ENCODE peak calls at places on chromosomes 16 and 17, in five cellular contexts. M is CD8-positive, alpha-beta T cell; Y is H9; J is K562; D is endodermal cell. I is an unnamed sample.

GRCh38 chr16:31386157-31386984 is 6.8 kb upstream of the ITGAD start:
- DNase-seq in Y (no peak), D (peak; percentile 69), M (no peak), J (no peak), I (peak; percentile 82)

GRCh38 chr17:12566281-12567002 is 99.2 kb upstream of the MYOCD start:
- DNase-seq in M (no peak), D (peak; percentile 70), J (no peak), Y (peak; percentile 63), I (no peak)

GRCh38 chr16:57186630-57187507 is 740 bp downstream of the RSPRY1 start:
- DNase-seq in M (no peak), Y (peak; percentile 28), J (peak; percentile 24), D (peak; percentile 71), I (peak; percentile 46)

GRCh38 chr17:32341141-32341856 is 674 bp downstream of the C17orf75 start:
- DNase-seq in M (no peak), Y (no peak), J (peak; percentile 30), D (no peak), I (peak; percentile 55)

GRCh38 chr17:13776027-13776551 is 174.4 kb upstream of the HS3ST3A1 start:
- DNase-seq in M (no peak), Y (no peak), J (no peak), D (no peak), I (no peak)

GRCh38 chr17:67359960-67360817 is 6.2 kb downstream of the PSMD12 start:
- DNase-seq in Y (no peak), M (no peak), D (peak; percentile 78), J (peak; percentile 48), I (no peak)

GRCh38 chr16:86823895-86824671 is 245.7 kb downstream of the FOXL1 start:
- DNase-seq in M (no peak), J (no peak), D (peak; percentile 54), Y (no peak), I (no peak)

GRCh38 chr16:56769674-56770073 is 39.7 kb downstream of the NUP93 start:
- DNase-seq in D (no peak), J (no peak), M (no peak), Y (no peak), I (peak; percentile 16)

GRCh38 chr17:41518789-41519449 is at the start of gene KRT15:
- DNase-seq in D (no peak), J (no peak), M (no peak), Y (no peak), I (no peak)

GRCh38 chr17:44170499-44171201 is at the start of gene ASB16:
- DNase-seq in M (no peak), J (no peak), Y (peak; percentile 72), D (peak; percentile 78), I (peak; percentile 73)

GRCh38 chr17:18227635-18228034 is 2.2 kb downstream of the LLGL1 start:
- DNase-seq in J (no peak), M (no peak), D (no peak), Y (no peak), I (no peak)

GRCh38 chr17:75850928-75851692 is 4.0 kb downstream of the WBP2 start:
- DNase-seq in Y (no peak), M (no peak), J (no peak), D (peak; percentile 39), I (no peak)

GRCh38 chr17:49216953-49217650 is 6.6 kb downstream of the ABI3 start:
- DNase-seq in M (no peak), D (no peak), J (no peak), Y (no peak), I (no peak)

GRCh38 chr16:48206594-48207242 is 37.4 kb upstream of the LONP2 start:
- DNase-seq in D (no peak), J (no peak), Y (no peak), M (no peak), I (no peak)

GRCh38 chr17:56109811-56110210 is 43.5 kb upstream of the ANKFN1 start:
- DNase-seq in J (no peak), Y (no peak), M (no peak), D (peak; percentile 30), I (no peak)

GRCh38 chr16:11484691-11485258 is 101.9 kb downstream of the LITAF start:
- DNase-seq in M (no peak), D (no peak), Y (no peak), J (no peak), I (no peak)

GRCh38 chr17:38912221-38912813 is 13.1 kb upstream of the LASP1NB start:
- DNase-seq in D (peak; percentile 40), M (no peak), Y (peak; percentile 27), J (peak; percentile 5), I (peak; percentile 89)

GRCh38 chr16:15502041-15502725 is 67.8 kb downstream of the BMERB1 start:
- DNase-seq in J (peak; percentile 43), Y (no peak), D (peak; percentile 58), M (no peak), I (no peak)

GRCh38 chr17:45286286-45286685 is 24.4 kb upstream of the SPATA32 start:
- DNase-seq in D (no peak), J (no peak), M (no peak), Y (no peak), I (no peak)

GRCh38 chr17:45287526-45288264 is 25.8 kb upstream of the SPATA32 start:
- DNase-seq in J (peak; percentile 37), M (no peak), D (no peak), Y (no peak), I (peak; percentile 49)

GRCh38 chr17:45282683-45283644 is 21.1 kb upstream of the SPATA32 start:
- DNase-seq in J (no peak), Y (no peak), D (peak; percentile 77), M (no peak), I (no peak)

GRCh38 chr17:45283711-45284110 is 21.8 kb upstream of the SPATA32 start:
- DNase-seq in J (no peak), Y (no peak), D (no peak), M (no peak), I (no peak)

GRCh38 chr17:45284176-45285140 is 22.6 kb upstream of the SPATA32 start:
- DNase-seq in D (peak; percentile 79), M (no peak), Y (peak; percentile 60), J (no peak), I (peak; percentile 76)
- TF ChIP-seq CTCF in D (peak; percentile 69), M (no peak), Y (peak; percentile 56), J (peak; percentile 31), I (no peak)

GRCh38 chr16:82891918-82892317 is 265.1 kb downstream of the CDH13 start:
- DNase-seq in Y (no peak), M (no peak), D (no peak), J (no peak), I (no peak)

GRCh38 chr16:82888616-82889015 is 261.8 kb downstream of the CDH13 start:
- DNase-seq in M (no peak), J (no peak), D (no peak), Y (no peak), I (no peak)

GRCh38 chr16:82891424-82891823 is 264.7 kb downstream of the CDH13 start:
- DNase-seq in J (no peak), D (no peak), M (no peak), Y (no peak), I (no peak)

GRCh38 chr16:82895843-82896242 is 269.1 kb downstream of the CDH13 start:
- DNase-seq in D (no peak), Y (no peak), J (no peak), M (no peak), I (no peak)

GRCh38 chr16:82892327-82892726 is 265.6 kb downstream of the CDH13 start:
- DNase-seq in D (no peak), M (no peak), J (no peak), Y (no peak), I (no peak)
- H3K27ac ChIP-seq in D (no peak overlapping the region), M (no peak overlapping the region), J (no peak overlapping the region), Y (no peak overlapping the region), I (no peak overlapping the region)

DNA sequence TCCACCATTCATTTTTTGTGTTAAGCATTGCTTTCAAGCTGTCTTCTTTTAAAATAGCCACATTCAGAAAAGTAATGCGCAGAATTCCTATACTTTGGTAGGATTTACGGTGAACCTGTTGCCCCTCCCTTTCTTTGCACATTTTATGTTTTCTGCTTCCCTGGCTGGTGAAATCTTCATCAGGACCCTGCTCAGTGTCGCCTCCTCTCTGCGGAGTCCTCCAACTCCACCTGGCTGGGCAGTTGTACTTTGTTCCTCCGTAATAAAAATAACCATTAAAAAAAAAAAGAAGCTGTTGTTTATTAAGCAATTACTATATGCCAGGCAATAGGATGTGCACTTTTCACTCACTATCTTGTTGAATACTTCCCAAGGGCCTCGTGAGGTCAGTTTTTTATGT is 2.9 kb downstream of the UMOD start:
- DNase-seq in M (no peak), J (peak; percentile 20), D (peak; percentile 69), Y (no peak), I (no peak)
- H3K27me3 ChIP-seq in M (no peaks in the 10 kb centered on the region), J (peaks cover 2% of the 10 kb centered on the region), D (no peaks in the 10 kb centered on the region), Y (no peaks in the 10 kb centered on the region), I (no peaks in the 10 kb centered on the region)

GRCh38 chr17:80360396-80360795 is 54.6 kb upstream of the ENDOV start:
- DNase-seq in J (no peak), M (no peak), D (no peak), Y (no peak), I (no peak)
- TF ChIP-seq CTCF in J (no peak), M (no peak), D (no peak), Y (no peak), I (no peak)

GRCh38 chr17:42871647-42872046 is 20.6 kb downstream of the AOC3 start:
- DNase-seq in D (no peak), J (no peak), Y (no peak), M (no peak), I (no peak)

GRCh38 chr17:42868338-42868737 is 17.3 kb downstream of the AOC3 start:
- DNase-seq in D (no peak), Y (no peak), M (no peak), J (no peak), I (no peak)

GRCh38 chr17:42866216-42866615 is 15.2 kb downstream of the AOC3 start:
- DNase-seq in M (no peak), J (no peak), D (peak; percentile 43), Y (no peak), I (no peak)

GRCh38 chr17:42865638-42866094 is 14.7 kb downstream of the AOC3 start:
- DNase-seq in D (no peak), Y (no peak), M (no peak), J (no peak), I (no peak)

DNA sequence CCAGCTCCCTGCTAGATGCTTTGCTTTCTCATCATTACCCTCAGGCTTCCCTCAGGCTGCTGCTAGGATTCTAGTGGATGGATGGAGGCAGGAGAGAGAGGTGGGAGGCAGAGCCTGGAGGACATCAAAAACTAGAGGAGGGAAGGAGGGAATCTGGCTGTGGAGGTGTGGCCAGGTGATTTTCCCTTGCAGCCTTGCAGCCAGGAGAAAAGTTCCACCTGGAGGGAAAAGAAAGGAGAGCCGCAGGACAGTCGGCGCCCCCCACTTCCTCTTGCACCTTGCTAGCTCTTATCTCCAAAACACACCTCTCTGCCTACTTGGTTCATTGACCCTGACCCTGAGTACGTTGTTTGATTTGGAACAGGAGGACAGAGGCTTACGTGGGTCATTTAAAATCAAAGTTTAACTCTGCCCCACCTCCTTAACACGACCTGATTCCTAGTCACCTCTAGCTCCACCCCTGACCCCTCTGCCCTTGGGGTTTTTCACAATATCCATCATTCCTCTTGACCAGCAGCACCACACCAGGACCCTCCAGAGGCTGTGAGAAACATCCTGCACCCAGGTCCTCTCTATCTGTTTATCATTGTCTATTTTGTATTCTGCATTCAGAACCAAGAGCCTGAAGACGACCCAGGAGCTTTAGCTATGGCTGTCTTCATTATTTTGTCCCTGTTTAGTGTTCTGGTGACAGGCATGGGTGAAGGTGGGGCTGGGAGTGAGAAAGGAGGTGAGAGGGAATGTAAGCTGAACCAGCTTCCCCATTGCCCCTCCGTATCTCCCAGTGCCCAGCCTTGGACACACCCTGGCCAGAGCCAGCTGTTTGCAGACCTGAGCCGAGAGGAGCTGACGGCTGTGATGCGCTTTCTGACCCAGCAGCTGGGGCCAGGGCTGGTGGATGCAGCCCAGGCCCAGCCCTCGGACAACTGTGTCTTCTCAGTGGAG is 15.9 kb downstream of the AOC3 start:
- DNase-seq in D (peak; percentile 50), J (no peak), M (no peak), Y (no peak), I (no peak)
- H3K27ac ChIP-seq in D (no peak overlapping the region), J (no peak overlapping the region), M (no peak overlapping the region), Y (no peak overlapping the region), I (no peak overlapping the region)

I was measured in body of pancreas.